ENCODE peak calls at places on chromosomes 11 and 22, in seven cellular contexts. One of them, this sample, is unnamed.

GRCh38 chr22:35629406-35630234 is 12.5 kb upstream of the MB start:
- DNase-seq in AG09309: peak
- DNase-seq in astrocyte of the cerebellum: peak
- DNase-seq in foreskin fibroblast: peak
- DNase-seq in fibroblast of pulmonary artery: peak
- DNase-seq in cardiac fibroblast: peak
- DNase-seq in right atrium auricular region: peak
- DNase-seq in this sample: peak

GRCh38 chr11:112216591-112217105 is 9.6 kb upstream of the PTS start:
- DNase-seq in right atrium auricular region: no peak
- DNase-seq in AG09309: no peak
- DNase-seq in foreskin fibroblast: peak
- DNase-seq in cardiac fibroblast: no peak
- DNase-seq in astrocyte of the cerebellum: no peak
- DNase-seq in fibroblast of pulmonary artery: peak
- DNase-seq in this sample: no peak

GRCh38 chr22:49523374-49524008 is 304.2 kb downstream of the BRD1 start:
- DNase-seq in foreskin fibroblast: no peak
- DNase-seq in right atrium auricular region: no peak
- DNase-seq in AG09309: no peak
- DNase-seq in fibroblast of pulmonary artery: no peak
- DNase-seq in cardiac fibroblast: no peak
- DNase-seq in astrocyte of the cerebellum: no peak
- DNase-seq in this sample: no peak

GRCh38 chr11:34769224-34769623 is 147.0 kb downstream of the APIP start:
- DNase-seq in foreskin fibroblast: no peak
- DNase-seq in AG09309: no peak
- DNase-seq in right atrium auricular region: no peak
- DNase-seq in astrocyte of the cerebellum: no peak
- DNase-seq in fibroblast of pulmonary artery: no peak
- DNase-seq in cardiac fibroblast: no peak
- DNase-seq in this sample: no peak

GRCh38 chr22:39234157-39234793 is 10.5 kb downstream of the PDGFB start:
- DNase-seq in fibroblast of pulmonary artery: peak
- DNase-seq in foreskin fibroblast: no peak
- DNase-seq in AG09309: no peak
- DNase-seq in right atrium auricular region: peak
- DNase-seq in cardiac fibroblast: peak
- DNase-seq in astrocyte of the cerebellum: peak
- DNase-seq in this sample: no peak

GRCh38 chr22:40426671-40427070 is 56.3 kb downstream of the SGSM3 start:
- DNase-seq in foreskin fibroblast: no peak
- DNase-seq in astrocyte of the cerebellum: peak
- DNase-seq in fibroblast of pulmonary artery: peak
- DNase-seq in right atrium auricular region: no peak
- DNase-seq in AG09309: no peak
- DNase-seq in cardiac fibroblast: no peak
- DNase-seq in this sample: no peak

GRCh38 chr22:42883121-42883520 is 26.0 kb upstream of the ARFGAP3 start:
- DNase-seq in foreskin fibroblast: no peak
- DNase-seq in fibroblast of pulmonary artery: no peak
- DNase-seq in astrocyte of the cerebellum: no peak
- DNase-seq in cardiac fibroblast: no peak
- DNase-seq in right atrium auricular region: no peak
- DNase-seq in AG09309: no peak
- DNase-seq in this sample: no peak

GRCh38 chr11:18312012-18312411 is 9.9 kb downstream of the HPS5 start:
- DNase-seq in foreskin fibroblast: peak
- DNase-seq in AG09309: no peak
- DNase-seq in fibroblast of pulmonary artery: peak
- DNase-seq in right atrium auricular region: no peak
- DNase-seq in astrocyte of the cerebellum: peak
- DNase-seq in cardiac fibroblast: peak
- DNase-seq in this sample: no peak

GRCh38 chr22:29625090-29625825 is 21.8 kb downstream of the NF2 start:
- DNase-seq in AG09309: peak
- DNase-seq in fibroblast of pulmonary artery: peak
- DNase-seq in right atrium auricular region: peak
- DNase-seq in foreskin fibroblast: peak
- DNase-seq in astrocyte of the cerebellum: peak
- DNase-seq in cardiac fibroblast: peak
- DNase-seq in this sample: no peak

GRCh38 chr22:45963821-45964220 is 13.1 kb downstream of the WNT7B start:
- DNase-seq in right atrium auricular region: no peak
- DNase-seq in foreskin fibroblast: no peak
- DNase-seq in AG09309: no peak
- DNase-seq in cardiac fibroblast: no peak
- DNase-seq in fibroblast of pulmonary artery: no peak
- DNase-seq in astrocyte of the cerebellum: no peak
- DNase-seq in this sample: no peak

GRCh38 chr11:57792870-57793269 is 31.3 kb downstream of the CTNND1 start:
- DNase-seq in AG09309: no peak
- DNase-seq in astrocyte of the cerebellum: no peak
- DNase-seq in cardiac fibroblast: no peak
- DNase-seq in right atrium auricular region: no peak
- DNase-seq in foreskin fibroblast: peak
- DNase-seq in fibroblast of pulmonary artery: no peak
- DNase-seq in this sample: no peak

GRCh38 chr22:47918276-47918928 is 1156.0 kb downstream of the TBC1D22A start:
- DNase-seq in cardiac fibroblast: no peak
- DNase-seq in astrocyte of the cerebellum: no peak
- DNase-seq in right atrium auricular region: no peak
- DNase-seq in foreskin fibroblast: no peak
- DNase-seq in AG09309: no peak
- DNase-seq in fibroblast of pulmonary artery: no peak
- DNase-seq in this sample: no peak

GRCh38 chr11:129766858-129767604 is 48.6 kb upstream of the TMEM45B start:
- DNase-seq in right atrium auricular region: no peak
- DNase-seq in AG09309: no peak
- DNase-seq in fibroblast of pulmonary artery: peak
- DNase-seq in cardiac fibroblast: peak
- DNase-seq in foreskin fibroblast: peak
- DNase-seq in astrocyte of the cerebellum: no peak
- DNase-seq in this sample: no peak

GRCh38 chr11:19987243-19987870 is 172.9 kb downstream of the DBX1 start:
- DNase-seq in astrocyte of the cerebellum: no peak
- DNase-seq in right atrium auricular region: no peak
- DNase-seq in fibroblast of pulmonary artery: no peak
- DNase-seq in foreskin fibroblast: no peak
- DNase-seq in cardiac fibroblast: peak
- DNase-seq in AG09309: no peak
- DNase-seq in this sample: no peak

GRCh38 chr22:40326905-40327735 is 19.2 kb upstream of the ADSL start:
- DNase-seq in astrocyte of the cerebellum: peak
- DNase-seq in cardiac fibroblast: peak
- DNase-seq in fibroblast of pulmonary artery: peak
- DNase-seq in foreskin fibroblast: no peak
- DNase-seq in right atrium auricular region: no peak
- DNase-seq in AG09309: no peak
- DNase-seq in this sample: no peak

GRCh38 chr11:85783758-85784157 is 27.2 kb downstream of the SYTL2 start:
- DNase-seq in fibroblast of pulmonary artery: peak
- DNase-seq in astrocyte of the cerebellum: no peak
- DNase-seq in cardiac fibroblast: peak
- DNase-seq in foreskin fibroblast: no peak
- DNase-seq in right atrium auricular region: no peak
- DNase-seq in AG09309: no peak
- DNase-seq in this sample: no peak

GRCh38 chr11:3782963-3783362 is 14.4 kb downstream of the NUP98 start:
- DNase-seq in astrocyte of the cerebellum: no peak
- DNase-seq in right atrium auricular region: no peak
- DNase-seq in cardiac fibroblast: no peak
- DNase-seq in AG09309: no peak
- DNase-seq in foreskin fibroblast: no peak
- DNase-seq in fibroblast of pulmonary artery: no peak
- DNase-seq in this sample: no peak

GRCh38 chr11:61752117-61752924 is at the start of gene MYRF:
- DNase-seq in AG09309: no peak
- DNase-seq in cardiac fibroblast: peak
- DNase-seq in astrocyte of the cerebellum: no peak
- DNase-seq in fibroblast of pulmonary artery: peak
- DNase-seq in foreskin fibroblast: peak
- DNase-seq in right atrium auricular region: no peak
- DNase-seq in this sample: no peak

GRCh38 chr11:42524534-42525227 is 787.1 kb upstream of the API5 start:
- DNase-seq in right atrium auricular region: peak
- DNase-seq in astrocyte of the cerebellum: peak
- DNase-seq in cardiac fibroblast: peak
- DNase-seq in fibroblast of pulmonary artery: peak
- DNase-seq in foreskin fibroblast: peak
- DNase-seq in AG09309: no peak
- DNase-seq in this sample: no peak

GRCh38 chr22:38450234-38450797 is 4.7 kb downstream of the KCNJ4 start:
- DNase-seq in astrocyte of the cerebellum: no peak
- DNase-seq in foreskin fibroblast: no peak
- DNase-seq in cardiac fibroblast: no peak
- DNase-seq in fibroblast of pulmonary artery: no peak
- DNase-seq in right atrium auricular region: no peak
- DNase-seq in AG09309: no peak
- DNase-seq in this sample: no peak

GRCh38 chr11:60377737-60378136 is 595 bp upstream of the MS4A7 start:
- DNase-seq in right atrium auricular region: peak
- DNase-seq in fibroblast of pulmonary artery: no peak
- DNase-seq in astrocyte of the cerebellum: no peak
- DNase-seq in foreskin fibroblast: no peak
- DNase-seq in cardiac fibroblast: no peak
- DNase-seq in AG09309: no peak
- DNase-seq in this sample: no peak

GRCh38 chr11:28674432-28675076 is 566.4 kb downstream of the METTL15 start:
- DNase-seq in AG09309: peak
- DNase-seq in astrocyte of the cerebellum: no peak
- DNase-seq in right atrium auricular region: no peak
- DNase-seq in cardiac fibroblast: peak
- DNase-seq in foreskin fibroblast: peak
- DNase-seq in fibroblast of pulmonary artery: peak
- DNase-seq in this sample: peak

GRCh38 chr22:46961591-46962290 is 199.3 kb downstream of the TBC1D22A start:
- DNase-seq in cardiac fibroblast: no peak
- DNase-seq in right atrium auricular region: no peak
- DNase-seq in AG09309: no peak
- DNase-seq in fibroblast of pulmonary artery: no peak
- DNase-seq in astrocyte of the cerebellum: no peak
- DNase-seq in foreskin fibroblast: no peak
- DNase-seq in this sample: no peak

GRCh38 chr11:79076526-79077115 is 364.2 kb downstream of the TENM4 start:
- DNase-seq in cardiac fibroblast: peak
- DNase-seq in AG09309: no peak
- DNase-seq in astrocyte of the cerebellum: no peak
- DNase-seq in right atrium auricular region: no peak
- DNase-seq in foreskin fibroblast: peak
- DNase-seq in fibroblast of pulmonary artery: peak
- DNase-seq in this sample: no peak
- TF ChIP-seq CTCF in cardiac fibroblast: peak
- TF ChIP-seq CTCF in AG09309: peak
- TF ChIP-seq CTCF in astrocyte of the cerebellum: peak
- TF ChIP-seq CTCF in right atrium auricular region: peak
- TF ChIP-seq CTCF in foreskin fibroblast: peak
- TF ChIP-seq CTCF in fibroblast of pulmonary artery: peak
- TF ChIP-seq CTCF in this sample: peak

GRCh38 chr11:126305699-126306098 is 1.8 kb downstream of the DCPS start:
- DNase-seq in cardiac fibroblast: no peak
- DNase-seq in AG09309: no peak
- DNase-seq in astrocyte of the cerebellum: no peak
- DNase-seq in foreskin fibroblast: no peak
- DNase-seq in right atrium auricular region: no peak
- DNase-seq in fibroblast of pulmonary artery: no peak
- DNase-seq in this sample: no peak
- H3K4me3 ChIP-seq in cardiac fibroblast: no peak
- H3K4me3 ChIP-seq in AG09309: no peak
- H3K4me3 ChIP-seq in astrocyte of the cerebellum: no peak
- H3K4me3 ChIP-seq in foreskin fibroblast: no peak
- H3K4me3 ChIP-seq in right atrium auricular region: no peak
- H3K4me3 ChIP-seq in fibroblast of pulmonary artery: no peak
- H3K4me3 ChIP-seq in this sample: no peak

GRCh38 chr11:779120-779954 is 2.0 kb upstream of the GATD1 start:
- DNase-seq in foreskin fibroblast: no peak
- DNase-seq in astrocyte of the cerebellum: no peak
- DNase-seq in cardiac fibroblast: no peak
- DNase-seq in right atrium auricular region: no peak
- DNase-seq in AG09309: no peak
- DNase-seq in fibroblast of pulmonary artery: no peak
- DNase-seq in this sample: no peak
- TF ChIP-seq CTCF in foreskin fibroblast: no peak
- TF ChIP-seq CTCF in astrocyte of the cerebellum: no peak
- TF ChIP-seq CTCF in cardiac fibroblast: no peak
- TF ChIP-seq CTCF in right atrium auricular region: no peak
- TF ChIP-seq CTCF in AG09309: no peak
- TF ChIP-seq CTCF in fibroblast of pulmonary artery: no peak
- TF ChIP-seq CTCF in this sample: no peak

GRCh38 chr11:116190206-116190605 is 582.6 kb downstream of the BUD13 start:
- DNase-seq in astrocyte of the cerebellum: no peak
- DNase-seq in AG09309: no peak
- DNase-seq in foreskin fibroblast: no peak
- DNase-seq in fibroblast of pulmonary artery: no peak
- DNase-seq in right atrium auricular region: no peak
- DNase-seq in cardiac fibroblast: no peak
- DNase-seq in this sample: no peak

GRCh38 chr11:116190861-116191260 is 581.9 kb downstream of the BUD13 start:
- DNase-seq in fibroblast of pulmonary artery: no peak
- DNase-seq in astrocyte of the cerebellum: no peak
- DNase-seq in foreskin fibroblast: no peak
- DNase-seq in right atrium auricular region: no peak
- DNase-seq in AG09309: no peak
- DNase-seq in cardiac fibroblast: no peak
- DNase-seq in this sample: no peak

GRCh38 chr11:116192509-116193206 is 580.1 kb downstream of the BUD13 start:
- DNase-seq in AG09309: no peak
- DNase-seq in fibroblast of pulmonary artery: no peak
- DNase-seq in astrocyte of the cerebellum: no peak
- DNase-seq in right atrium auricular region: no peak
- DNase-seq in foreskin fibroblast: no peak
- DNase-seq in cardiac fibroblast: no peak
- DNase-seq in this sample: no peak

GRCh38 chr11:116193321-116194114 is 579.3 kb downstream of the BUD13 start:
- DNase-seq in fibroblast of pulmonary artery: peak
- DNase-seq in right atrium auricular region: no peak
- DNase-seq in foreskin fibroblast: peak
- DNase-seq in astrocyte of the cerebellum: peak
- DNase-seq in cardiac fibroblast: peak
- DNase-seq in AG09309: peak
- DNase-seq in this sample: no peak

DNA sequence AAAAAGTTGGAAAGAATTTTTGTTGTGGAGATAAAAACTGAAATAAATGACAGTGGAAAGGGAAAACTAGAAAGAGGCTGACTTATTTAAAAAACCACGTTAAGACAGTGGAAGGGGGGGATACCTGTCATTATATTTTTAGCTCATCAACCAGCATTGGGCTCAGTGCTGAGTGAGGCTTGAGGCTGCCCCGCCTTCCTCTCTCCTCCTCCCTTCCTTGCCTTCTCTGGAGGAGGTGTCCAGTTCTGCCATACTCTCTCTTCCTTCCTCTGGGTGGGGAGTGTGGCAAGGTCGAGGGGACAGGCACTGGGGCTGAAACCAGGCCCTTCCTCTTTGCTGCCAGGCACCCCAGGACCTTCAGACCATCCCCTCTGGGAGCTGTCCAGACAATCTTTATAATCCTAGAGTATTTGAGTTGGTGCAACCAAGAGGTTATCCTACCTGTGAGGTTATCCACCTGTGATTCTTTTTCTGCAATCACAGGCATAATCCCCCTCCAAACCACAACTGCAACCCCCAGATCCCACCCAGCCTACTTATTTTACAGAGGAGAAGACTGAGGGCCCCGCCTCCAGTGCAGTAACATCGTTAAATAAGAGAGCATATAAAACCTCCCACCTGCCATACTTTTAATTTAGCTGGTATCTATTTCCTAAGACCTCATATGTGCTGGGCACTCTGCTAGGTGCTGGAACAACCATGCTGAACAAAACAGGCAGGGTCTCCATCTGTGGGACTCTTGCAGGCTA is 578.5 kb downstream of the BUD13 start:
- DNase-seq in right atrium auricular region: no peak
- DNase-seq in astrocyte of the cerebellum: no peak
- DNase-seq in fibroblast of pulmonary artery: no peak
- DNase-seq in AG09309: no peak
- DNase-seq in foreskin fibroblast: no peak
- DNase-seq in cardiac fibroblast: no peak
- DNase-seq in this sample: no peak
- H3K4me3 ChIP-seq in right atrium auricular region: peak
- H3K4me3 ChIP-seq in astrocyte of the cerebellum: peak
- H3K4me3 ChIP-seq in fibroblast of pulmonary artery: no peak
- H3K4me3 ChIP-seq in AG09309: no peak
- H3K4me3 ChIP-seq in foreskin fibroblast: peak
- H3K4me3 ChIP-seq in cardiac fibroblast: no peak
- H3K4me3 ChIP-seq in this sample: no peak

This sample was measured in AG04449.